ENCODE peak calls at places on chromosomes 3 and 15, in nine cellular contexts. H is Ammon's horn; Y is NCI-H524; X is DMS79 treated with DMSO at 0.1 percent for 48 hours; L is hypothalamus; I is GM13976; S is dermis microvascular lymphatic vessel endothelial cell; R is suprapubic skin; P is stimulated activated CD4-positive, alpha-beta T cell treated with anti-CD3 and anti-CD28 coated beads, Interleukin-15, amount 100 ng/mL, for 1 hour. J is an unnamed sample.

GRCh38 chr3:42439461-42440075 is 29.2 kb upstream of the LYZL4 start:
- DNase-seq in H (peak; percentile 63), Y (peak; percentile 30), X (no peak), L (no peak), I (no peak), S (no peak), R (no peak), P (no peak), J (no peak)

GRCh38 chr3:47741925-47742324 is 39.8 kb downstream of the SMARCC1 start:
- DNase-seq in H (no peak), Y (no peak), X (no peak), L (no peak), I (peak; percentile 34), S (no peak), R (no peak), P (no peak), J (peak; percentile 26)

GRCh38 chr3:33773627-33774026 is 24.8 kb upstream of the PDCD6IP start:
- DNase-seq in H (no peak), Y (peak; percentile 36), X (no peak), L (no peak), I (no peak), S (no peak), R (no peak), P (no peak), J (no peak)

GRCh38 chr3:18946524-18946923 is 201.8 kb upstream of the KCNH8 start:
- DNase-seq in H (no peak), Y (peak; percentile 83), X (no peak), L (no peak), I (no peak), S (no peak), R (no peak), P (no peak), J (no peak)

GRCh38 chr15:75420698-75421097 is 30.8 kb downstream of the SIN3A start:
- DNase-seq in H (no peak), Y (no peak), X (no peak), L (no peak), I (no peak), S (no peak), R (no peak), P (no peak), J (no peak)

GRCh38 chr15:99474041-99474906 is 91.5 kb upstream of the MEF2A start:
- DNase-seq in H (peak; percentile 64), Y (no peak), X (no peak), L (no peak), I (no peak), S (no peak), R (peak; percentile 67), P (no peak), J (no peak)

GRCh38 chr15:60483042-60483441 is 4.1 kb upstream of the ICE2 start:
- DNase-seq in H (no peak), Y (no peak), X (no peak), L (no peak), I (no peak), S (no peak), R (no peak), P (no peak), J (no peak)

GRCh38 chr3:18780941-18781340 is 355.8 kb upstream of the SATB1 start:
- DNase-seq in H (no peak), Y (no peak), X (no peak), L (no peak), I (no peak), S (no peak), R (no peak), P (no peak), J (no peak)

GRCh38 chr3:189563841-189564563 is 67.2 kb upstream of the TP63 start:
- DNase-seq in H (no peak), Y (peak; percentile 32), X (no peak), L (no peak), I (peak; percentile 45), S (no peak), R (no peak), P (no peak), J (peak; percentile 37)

GRCh38 chr15:87756072-87756471 is 500.5 kb downstream of the NTRK3 start:
- DNase-seq in H (no peak), Y (no peak), X (no peak), L (no peak), I (no peak), S (no peak), R (no peak), P (no peak), J (no peak)

GRCh38 chr3:83514130-83514914 is 1444.5 kb upstream of the CADM2 start:
- DNase-seq in H (no peak), Y (no peak), X (no peak), L (no peak), I (no peak), S (no peak), R (no peak), P (no peak), J (no peak)

GRCh38 chr3:9473496-9473895 is 76.1 kb downstream of the SETD5 start:
- DNase-seq in H (peak; percentile 31), Y (no peak), X (no peak), L (no peak), I (no peak), S (no peak), R (no peak), P (no peak), J (no peak)

GRCh38 chr15:70863450-70864218 is 9.7 kb upstream of the LARP6 start:
- DNase-seq in H (peak; percentile 92), Y (no peak), X (no peak), L (peak; percentile 18), I (no peak), S (no peak), R (no peak), P (no peak), J (no peak)

GRCh38 chr3:73073091-73073707 is 11.7 kb downstream of the EBLN2 start:
- DNase-seq in H (no peak), Y (peak; percentile 63), X (no peak), L (no peak), I (no peak), S (no peak), R (no peak), P (no peak), J (no peak)

J was measured in GM13977.